ENCODE peak calls at places on chromosomes 4 and X, in five cellular contexts. One of them, this sample, is unnamed.

GRCh38 chrX:24520472-24520871 is 55.4 kb downstream of the PDK3 start:
- DNase-seq in right atrium auricular region: no peak
- DNase-seq in cardiac fibroblast: no peak
- DNase-seq in lower leg skin: no peak
- DNase-seq in fibroblast of lung: no peak
- DNase-seq in this sample: no peak

GRCh38 chrX:11472879-11473278 is 179.7 kb downstream of the AMELX start:
- DNase-seq in right atrium auricular region: no peak
- DNase-seq in lower leg skin: no peak
- DNase-seq in fibroblast of lung: no peak
- DNase-seq in cardiac fibroblast: peak; percentile 83
- DNase-seq in this sample: peak; percentile 5

GRCh38 chr4:156553659-156554058 is 417.9 kb downstream of the PDGFC start:
- DNase-seq in fibroblast of lung: no peak
- DNase-seq in right atrium auricular region: no peak
- DNase-seq in lower leg skin: no peak
- DNase-seq in cardiac fibroblast: no peak
- DNase-seq in this sample: no peak

GRCh38 chr4:150332961-150333360 is 249.0 kb upstream of the MAB21L2 start:
- DNase-seq in cardiac fibroblast: no peak
- DNase-seq in fibroblast of lung: no peak
- DNase-seq in lower leg skin: no peak
- DNase-seq in right atrium auricular region: no peak
- DNase-seq in this sample: no peak

GRCh38 chr4:39614487-39615162 is 24.0 kb downstream of the SMIM14 start:
- DNase-seq in right atrium auricular region: no peak
- DNase-seq in lower leg skin: no peak
- DNase-seq in cardiac fibroblast: peak; percentile 78
- DNase-seq in fibroblast of lung: peak; percentile 80
- DNase-seq in this sample: peak; percentile 82

GRCh38 chr4:175176710-175177109 is 258.6 kb downstream of the ADAM29 start:
- DNase-seq in lower leg skin: no peak
- DNase-seq in fibroblast of lung: no peak
- DNase-seq in right atrium auricular region: no peak
- DNase-seq in cardiac fibroblast: no peak
- DNase-seq in this sample: no peak

GRCh38 chr4:17236686-17237085 is 275.2 kb downstream of the QDPR start:
- DNase-seq in lower leg skin: no peak
- DNase-seq in cardiac fibroblast: peak; percentile 74
- DNase-seq in right atrium auricular region: no peak
- DNase-seq in fibroblast of lung: peak; percentile 42
- DNase-seq in this sample: peak; percentile 37

GRCh38 chr4:140675599-140676231 is 80.5 kb downstream of the TBC1D9 start:
- DNase-seq in cardiac fibroblast: peak; percentile 49
- DNase-seq in fibroblast of lung: no peak
- DNase-seq in right atrium auricular region: no peak
- DNase-seq in lower leg skin: no peak
- DNase-seq in this sample: no peak

GRCh38 chr4:35520059-35520458 is 724.3 kb downstream of the ARAP2 start:
- DNase-seq in lower leg skin: no peak
- DNase-seq in fibroblast of lung: no peak
- DNase-seq in right atrium auricular region: no peak
- DNase-seq in cardiac fibroblast: no peak
- DNase-seq in this sample: no peak

GRCh38 chrX:73765776-73766465 is 202.9 kb downstream of the CHIC1 start:
- DNase-seq in lower leg skin: no peak
- DNase-seq in cardiac fibroblast: no peak
- DNase-seq in fibroblast of lung: no peak
- DNase-seq in right atrium auricular region: no peak
- DNase-seq in this sample: no peak

GRCh38 chr4:123020285-123020684 is 97.9 kb upstream of the NUDT6 start:
- DNase-seq in lower leg skin: no peak
- DNase-seq in fibroblast of lung: no peak
- DNase-seq in right atrium auricular region: no peak
- DNase-seq in cardiac fibroblast: no peak
- DNase-seq in this sample: no peak

GRCh38 chrX:48493890-48494364 is 14.9 kb upstream of the PORCN start:
- DNase-seq in lower leg skin: no peak
- DNase-seq in right atrium auricular region: no peak
- DNase-seq in cardiac fibroblast: peak; percentile 79
- DNase-seq in fibroblast of lung: peak; percentile 50
- DNase-seq in this sample: peak; percentile 63

GRCh38 chrX:32195611-32196010 is 1015.7 kb downstream of the DMD start:
- DNase-seq in lower leg skin: no peak
- DNase-seq in right atrium auricular region: no peak
- DNase-seq in fibroblast of lung: no peak
- DNase-seq in cardiac fibroblast: no peak
- DNase-seq in this sample: no peak

GRCh38 chr4:69828828-69829227 is 31.1 kb downstream of the SULT1E1 start:
- DNase-seq in fibroblast of lung: peak; percentile 31
- DNase-seq in lower leg skin: no peak
- DNase-seq in cardiac fibroblast: peak; percentile 37
- DNase-seq in right atrium auricular region: no peak
- DNase-seq in this sample: peak; percentile 43

GRCh38 chr4:683982-684571 is 4.9 kb downstream of the SLC49A3 start:
- DNase-seq in right atrium auricular region: no peak
- DNase-seq in cardiac fibroblast: peak; percentile 70
- DNase-seq in lower leg skin: no peak
- DNase-seq in fibroblast of lung: peak; percentile 74
- DNase-seq in this sample: peak; percentile 57

GRCh38 chr4:85717366-85717765 is 242.4 kb downstream of the ARHGAP24 start:
- DNase-seq in right atrium auricular region: no peak
- DNase-seq in cardiac fibroblast: no peak
- DNase-seq in fibroblast of lung: peak; percentile 11
- DNase-seq in lower leg skin: no peak
- DNase-seq in this sample: peak; percentile 29
- TF ChIP-seq CTCF in right atrium auricular region: no peak
- TF ChIP-seq CTCF in cardiac fibroblast: no peak
- TF ChIP-seq CTCF in fibroblast of lung: no peak
- TF ChIP-seq CTCF in lower leg skin: no peak
- TF ChIP-seq CTCF in this sample: no peak

GRCh38 chr4:86939737-86940141 is 4.9 kb downstream of the AFF1 start:
- DNase-seq in fibroblast of lung: no peak
- DNase-seq in right atrium auricular region: no peak
- DNase-seq in cardiac fibroblast: no peak
- DNase-seq in lower leg skin: no peak
- DNase-seq in this sample: no peak
- H3K4me3 ChIP-seq in fibroblast of lung: no peak overlapping the region
- H3K4me3 ChIP-seq in right atrium auricular region: no peak overlapping the region
- H3K4me3 ChIP-seq in cardiac fibroblast: no peak overlapping the region
- H3K4me3 ChIP-seq in lower leg skin: no peak overlapping the region
- H3K4me3 ChIP-seq in this sample: no peak overlapping the region

GRCh38 chr4:24104173-24104572 is 214.3 kb upstream of the PPARGC1A start:
- DNase-seq in fibroblast of lung: peak; percentile 79
- DNase-seq in cardiac fibroblast: peak; percentile 59
- DNase-seq in lower leg skin: no peak
- DNase-seq in right atrium auricular region: no peak
- DNase-seq in this sample: peak; percentile 47

GRCh38 chr4:24102621-24103020 is 212.8 kb upstream of the PPARGC1A start:
- DNase-seq in cardiac fibroblast: no peak
- DNase-seq in fibroblast of lung: no peak
- DNase-seq in right atrium auricular region: no peak
- DNase-seq in lower leg skin: no peak
- DNase-seq in this sample: no peak

GRCh38 chr4:24103434-24104168 is 213.8 kb upstream of the PPARGC1A start:
- DNase-seq in right atrium auricular region: no peak
- DNase-seq in cardiac fibroblast: peak; percentile 81
- DNase-seq in lower leg skin: no peak
- DNase-seq in fibroblast of lung: peak; percentile 89
- DNase-seq in this sample: peak; percentile 70

DNA sequence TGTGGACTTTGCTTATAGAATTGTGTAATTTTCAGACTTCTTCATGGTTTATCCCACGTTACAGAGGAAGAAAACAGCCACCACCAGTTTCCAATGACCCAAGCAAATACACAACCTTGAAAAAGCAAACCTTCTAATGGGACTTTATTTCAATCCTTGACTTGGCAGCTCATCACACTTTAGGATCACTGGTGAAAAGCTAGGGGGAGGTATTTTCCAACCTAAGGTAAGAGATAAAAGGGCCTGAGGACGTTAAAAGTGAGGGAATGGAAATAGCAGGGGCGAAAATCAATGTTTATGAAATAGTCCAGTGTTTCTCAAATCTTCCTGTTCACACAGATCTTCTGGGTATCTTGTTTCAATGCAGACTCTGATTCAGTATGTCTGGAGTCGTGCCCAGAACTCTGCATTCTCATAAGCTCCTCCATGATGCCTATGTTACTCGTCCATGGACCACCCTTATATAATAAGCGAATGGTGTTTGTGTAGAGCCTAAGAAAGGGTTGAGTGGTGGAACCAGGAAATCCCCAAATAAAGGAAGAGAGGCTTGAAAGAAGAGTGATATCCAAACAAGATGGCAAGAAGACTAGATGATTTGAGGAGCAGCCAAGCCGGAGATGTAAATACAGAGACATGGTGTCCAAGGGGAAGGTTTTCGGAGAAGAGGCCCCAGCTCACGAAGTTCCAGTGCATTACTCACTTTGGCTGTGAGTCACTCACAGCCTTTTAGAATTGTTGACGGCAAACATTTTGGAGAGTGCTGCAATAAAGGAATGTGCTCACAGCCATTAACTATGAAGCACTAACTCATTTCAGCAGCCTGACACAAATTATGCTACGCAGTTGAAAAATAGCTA is 215.6 kb upstream of the PPARGC1A start:
- DNase-seq in lower leg skin: no peak
- DNase-seq in right atrium auricular region: peak; percentile 60
- DNase-seq in cardiac fibroblast: peak; percentile 97
- DNase-seq in fibroblast of lung: peak; percentile 99
- DNase-seq in this sample: peak; percentile 95
- TF ChIP-seq CTCF in lower leg skin: no peak
- TF ChIP-seq CTCF in right atrium auricular region: no peak
- TF ChIP-seq CTCF in cardiac fibroblast: no peak
- TF ChIP-seq CTCF in fibroblast of lung: peak; percentile 8
- TF ChIP-seq CTCF in this sample: no peak

GRCh38 chrX:19912-20571 is 261.1 kb upstream of the PLCXD1 start:
- DNase-seq in right atrium auricular region: no peak
- DNase-seq in lower leg skin: peak; percentile 59
- DNase-seq in cardiac fibroblast: no peak
- DNase-seq in fibroblast of lung: no peak
- DNase-seq in this sample: peak; percentile 1
- H3K4me3 ChIP-seq in right atrium auricular region: peak overlapping the region; percentile 6
- H3K4me3 ChIP-seq in lower leg skin: no peak overlapping the region
- H3K4me3 ChIP-seq in cardiac fibroblast: peak overlapping the region; percentile 7
- H3K4me3 ChIP-seq in fibroblast of lung: peak overlapping the region; percentile 34
- H3K4me3 ChIP-seq in this sample: peak overlapping the region; percentile 28

GRCh38 chr4:4182835-4183568 is 43.7 kb downstream of the OTOP1 start:
- DNase-seq in lower leg skin: peak; percentile 82
- DNase-seq in fibroblast of lung: peak; percentile 19
- DNase-seq in cardiac fibroblast: peak; percentile 31
- DNase-seq in right atrium auricular region: no peak
- DNase-seq in this sample: no peak
- TF ChIP-seq CTCF in lower leg skin: no peak
- TF ChIP-seq CTCF in fibroblast of lung: peak; percentile 47
- TF ChIP-seq CTCF in cardiac fibroblast: peak; percentile 64
- TF ChIP-seq CTCF in right atrium auricular region: peak; percentile 19
- TF ChIP-seq CTCF in this sample: peak; percentile 56

GRCh38 chrX:115462406-115462805 is 98.6 kb upstream of the PLS3 start:
- DNase-seq in fibroblast of lung: no peak
- DNase-seq in right atrium auricular region: no peak
- DNase-seq in cardiac fibroblast: no peak
- DNase-seq in lower leg skin: no peak
- DNase-seq in this sample: no peak

GRCh38 chrX:115459883-115460564 is 101.0 kb upstream of the PLS3 start:
- DNase-seq in cardiac fibroblast: peak; percentile 60
- DNase-seq in right atrium auricular region: no peak
- DNase-seq in fibroblast of lung: peak; percentile 59
- DNase-seq in lower leg skin: no peak
- DNase-seq in this sample: no peak

GRCh38 chrX:115460565-115460888 is 100.4 kb upstream of the PLS3 start:
- DNase-seq in cardiac fibroblast: peak; percentile 62
- DNase-seq in right atrium auricular region: no peak
- DNase-seq in fibroblast of lung: no peak
- DNase-seq in lower leg skin: no peak
- DNase-seq in this sample: peak; percentile 52
- H3K4me3 ChIP-seq in cardiac fibroblast: no peak overlapping the region
- H3K4me3 ChIP-seq in right atrium auricular region: no peak overlapping the region
- H3K4me3 ChIP-seq in fibroblast of lung: no peak overlapping the region
- H3K4me3 ChIP-seq in lower leg skin: no peak overlapping the region
- H3K4me3 ChIP-seq in this sample: no peak overlapping the region

GRCh38 chr4:176340871-176341685 is 21.3 kb downstream of the SPCS3 start:
- DNase-seq in lower leg skin: no peak
- DNase-seq in right atrium auricular region: no peak
- DNase-seq in cardiac fibroblast: peak; percentile 81
- DNase-seq in fibroblast of lung: peak; percentile 80
- DNase-seq in this sample: peak; percentile 69
- TF ChIP-seq CTCF in lower leg skin: no peak
- TF ChIP-seq CTCF in right atrium auricular region: peak; percentile 36
- TF ChIP-seq CTCF in cardiac fibroblast: peak; percentile 53
- TF ChIP-seq CTCF in fibroblast of lung: peak; percentile 46
- TF ChIP-seq CTCF in this sample: peak; percentile 52

DNA sequence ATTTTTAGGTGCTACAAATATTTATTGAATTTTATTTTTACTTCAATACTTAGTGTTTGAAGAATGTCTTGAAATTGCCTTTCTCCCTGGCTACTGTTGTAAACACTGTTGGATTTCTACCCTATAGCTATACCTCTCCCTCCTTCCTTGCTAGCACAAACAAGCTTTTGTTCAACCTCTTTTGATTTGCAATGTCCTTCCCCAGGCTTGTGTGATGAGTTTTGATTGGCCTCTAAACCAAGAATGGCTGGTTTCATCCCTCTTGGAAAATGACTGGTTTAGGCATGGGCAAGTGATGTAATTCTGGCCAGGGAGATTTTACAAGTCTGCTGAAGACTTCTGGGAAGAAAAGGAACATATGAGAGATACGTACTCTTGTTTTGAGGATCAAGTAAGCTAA is 25.3 kb upstream of the SLITRK2 start:
- DNase-seq in right atrium auricular region: no peak
- DNase-seq in cardiac fibroblast: no peak
- DNase-seq in lower leg skin: no peak
- DNase-seq in fibroblast of lung: no peak
- DNase-seq in this sample: no peak
- H3K4me3 ChIP-seq in right atrium auricular region: no peak overlapping the region
- H3K4me3 ChIP-seq in cardiac fibroblast: no peak overlapping the region
- H3K4me3 ChIP-seq in lower leg skin: no peak overlapping the region
- H3K4me3 ChIP-seq in fibroblast of lung: no peak overlapping the region
- H3K4me3 ChIP-seq in this sample: no peak overlapping the region